ENCODE peak calls at places on chromosomes 5 and 9, in five cellular contexts. X is SK-N-SH, J is H1, P is HL-60, D is HepG2. G is an unnamed sample.

GRCh38 chr5:108703313-108703712 is 44.4 kb upstream of the FER start:
- DNase-seq in D (no peak), P (no peak), X (no peak), J (no peak), G (no peak)

GRCh38 chr5:37823433-37824152 is 16.2 kb downstream of the GDNF start:
- DNase-seq in P (no peak), X (no peak), J (no peak), D (no peak), G (no peak)

GRCh38 chr5:67879619-67880357 is 335.8 kb upstream of the PIK3R1 start:
- DNase-seq in P (no peak), J (no peak), X (no peak), D (peak; percentile 3), G (no peak)

GRCh38 chr9:126471084-126471611 is 142.6 kb upstream of the LMX1B start:
- DNase-seq in X (no peak), D (no peak), J (no peak), P (peak; percentile 99), G (no peak)

GRCh38 chr5:2012885-2013284 is 130.2 kb upstream of the IRX4 start:
- DNase-seq in P (no peak), D (no peak), J (peak; percentile 32), X (no peak), G (no peak)

GRCh38 chr9:113503613-113504230 is 40.2 kb downstream of the RGS3 start:
- DNase-seq in J (no peak), P (no peak), D (no peak), X (no peak), G (no peak)

GRCh38 chr5:117302473-117302872 is 727.9 kb upstream of the SEMA6A start:
- DNase-seq in P (no peak), J (no peak), X (no peak), D (no peak), G (no peak)

GRCh38 chr5:35672995-35673394 is 55.3 kb downstream of the SPEF2 start:
- DNase-seq in X (no peak), D (no peak), P (no peak), J (no peak), G (no peak)

GRCh38 chr9:102035929-102036328 is 297.5 kb upstream of the GRIN3A start:
- DNase-seq in D (no peak), X (no peak), P (no peak), J (no peak), G (no peak)

GRCh38 chr9:70367305-70367930 is 47.0 kb downstream of the KLF9 start:
- DNase-seq in P (no peak), J (no peak), X (no peak), D (no peak), G (no peak)

GRCh38 chr5:84017704-84018240 is 297.1 kb upstream of the HAPLN1 start:
- DNase-seq in J (no peak), D (no peak), X (no peak), P (no peak), G (no peak)

GRCh38 chr5:159106569-159107282 is 7.0 kb upstream of the EBF1 start:
- DNase-seq in J (peak; percentile 91), X (peak; percentile 91), P (peak; percentile 38), D (peak; percentile 24), G (peak; percentile 74)

GRCh38 chr5:92808474-92808873 is 772.5 kb downstream of the NR2F1-AS1 start:
- DNase-seq in X (no peak), P (no peak), J (no peak), D (no peak), G (no peak)

GRCh38 chr5:154287136-154287535 is 96.6 kb downstream of the GALNT10 start:
- DNase-seq in J (no peak), P (no peak), X (no peak), D (peak; percentile 80), G (no peak)

GRCh38 chr5:177303121-177303924 is at the start of the genes PRELID1 and RAB24:
- DNase-seq in J (peak; percentile 97), D (peak; percentile 67), X (peak; percentile 98), P (peak; percentile 83), G (peak; percentile 92)

GRCh38 chr5:21424907-21425306 is 1428.2 kb downstream of the CDH12 start:
- DNase-seq in D (no peak), P (no peak), X (no peak), J (no peak), G (no peak)

GRCh38 chr9:4600363-4600762 is 61.7 kb upstream of the PLPP6 start:
- DNase-seq in X (no peak), P (no peak), D (no peak), J (no peak), G (no peak)

GRCh38 chr5:122358382-122358990 is 46.4 kb downstream of the SNCAIP start:
- DNase-seq in J (no peak), D (no peak), X (no peak), P (no peak), G (no peak)

GRCh38 chr5:7592910-7593309 is 197.0 kb downstream of the ADCY2 start:
- DNase-seq in X (peak; percentile 6), D (no peak), P (no peak), J (peak; percentile 58), G (peak; percentile 24)

GRCh38 chr9:129312251-129312650 is 134.2 kb upstream of the IER5L start:
- DNase-seq in J (no peak), D (no peak), P (no peak), X (no peak), G (no peak)

GRCh38 chr5:65946198-65946745 is 19.9 kb downstream of the ERBIN start:
- DNase-seq in X (no peak), D (no peak), P (no peak), J (no peak), G (no peak)

GRCh38 chr5:131505237-131505908 is 129.7 kb downstream of the RAPGEF6 start:
- DNase-seq in J (no peak), D (no peak), X (no peak), P (no peak), G (no peak)

GRCh38 chr5:78504726-78505431 is 143.7 kb downstream of the LHFPL2 start:
- DNase-seq in X (peak; percentile 80), J (no peak), P (no peak), D (no peak), G (no peak)

GRCh38 chr5:34656700-34657549 is 797 bp downstream of the RAI14 start:
- DNase-seq in J (no peak), P (no peak), D (no peak), X (peak; percentile 61), G (peak; percentile 61)

GRCh38 chr5:54049963-54050362 is 260.4 kb downstream of the ARL15 start:
- DNase-seq in X (no peak), D (no peak), P (no peak), J (no peak), G (no peak)

GRCh38 chr9:98970532-98971041 is 26.9 kb downstream of the COL15A1 start:
- DNase-seq in P (no peak), D (no peak), X (no peak), J (no peak), G (no peak)

GRCh38 chr5:10635861-10636350 is 72.0 kb downstream of the ANKRD33B start:
- DNase-seq in P (no peak), X (no peak), J (no peak), D (no peak), G (no peak)

GRCh38 chr9:71920456-71921189 is 9.2 kb downstream of the C9orf85 start:
- DNase-seq in D (no peak), P (no peak), X (no peak), J (no peak), G (no peak)

DNA sequence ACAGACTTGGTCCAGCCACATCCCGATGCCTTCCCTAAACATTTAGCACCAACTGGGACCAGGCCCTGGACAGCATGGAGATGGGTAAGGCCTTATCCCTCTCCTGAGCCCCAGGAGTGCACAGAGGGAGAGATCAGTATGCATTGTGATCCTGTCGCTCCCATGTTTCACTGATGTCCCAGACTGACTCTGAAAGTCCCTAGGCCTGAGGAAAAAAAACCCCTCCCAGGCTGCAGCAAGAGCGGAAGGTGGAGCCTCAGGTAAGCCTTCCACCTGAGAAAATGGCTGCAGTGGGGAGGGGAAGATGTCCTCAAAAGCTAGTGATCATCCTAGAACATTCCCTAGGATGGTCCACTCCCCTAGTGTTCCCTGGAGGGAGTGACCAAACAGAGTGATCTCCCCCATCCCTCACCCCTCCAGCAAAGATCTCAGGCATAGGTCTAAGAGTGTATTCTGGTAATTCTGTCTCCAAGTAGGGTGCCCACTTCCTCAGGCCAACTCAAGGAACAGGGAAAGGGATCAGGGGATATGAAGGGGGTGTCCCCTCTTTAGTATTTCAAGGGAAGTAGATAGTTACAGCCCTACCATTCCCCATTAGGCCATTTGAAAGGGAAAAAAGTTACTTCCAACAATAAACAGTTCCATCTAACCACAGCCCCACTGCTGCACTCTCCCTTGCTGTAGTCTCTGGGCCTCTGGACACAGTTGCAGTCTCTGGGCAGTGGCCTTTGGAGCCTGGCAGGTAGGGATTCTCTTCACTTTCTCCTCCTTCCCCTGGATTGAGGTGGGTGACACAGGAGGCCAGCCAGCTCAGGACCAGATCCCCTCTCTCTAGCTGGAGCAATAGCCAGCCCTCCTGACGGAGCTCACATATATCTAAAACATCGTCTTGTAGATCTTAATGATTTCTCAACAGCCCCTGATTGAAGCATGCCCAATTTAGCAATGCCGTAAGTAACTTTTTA is 6.8 kb upstream of the CXXC5 start:
- DNase-seq in D (no peak), P (no peak), J (peak; percentile 50), X (peak; percentile 18), G (no peak)
- TF ChIP-seq GABPA in D (no peak), P (no peak), J (no peak), X (no peak), G (no peak)

DNA sequence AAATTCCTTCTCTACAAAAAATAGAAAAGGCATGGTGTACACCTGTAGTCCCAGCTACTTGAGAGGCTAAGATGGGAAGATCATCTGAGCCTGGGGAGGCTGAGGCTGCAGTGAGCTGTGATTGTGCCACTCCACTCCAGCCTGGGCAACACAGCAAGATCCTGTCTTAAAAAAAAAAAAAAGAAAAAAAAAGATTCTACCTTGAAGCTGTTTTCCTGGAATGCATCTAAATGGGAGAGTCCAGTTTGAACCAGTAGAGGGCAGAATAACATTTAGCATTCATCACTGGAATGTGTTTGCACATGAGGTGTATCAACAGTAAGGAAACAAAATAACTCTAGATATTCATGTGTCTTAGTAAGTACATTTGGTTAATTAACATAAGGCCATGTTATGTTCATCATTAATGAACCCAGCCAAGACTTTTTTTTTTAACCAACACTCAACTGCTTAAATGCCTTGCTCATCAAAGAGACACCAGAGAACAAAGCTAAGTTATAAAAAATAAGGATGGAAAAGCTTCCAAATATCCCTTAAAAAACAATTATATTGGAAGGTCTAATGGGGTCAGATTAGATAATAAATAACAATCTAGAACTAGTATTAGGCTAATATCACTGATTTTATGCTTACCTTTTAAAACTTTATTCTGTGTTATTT is 16.1 kb downstream of the IFNE start:
- DNase-seq in P (peak; percentile 16), X (peak; percentile 32), J (no peak), D (peak; percentile 55), G (no peak)
- TF ChIP-seq GABPA in P (no peak), X (no peak), J (no peak), D (no peak), G (no peak)

GRCh38 chr5:17042041-17042440 is 106.0 kb upstream of the MYO10 start:
- DNase-seq in D (no peak), J (no peak), P (no peak), X (peak; percentile 50), G (no peak)
- TF ChIP-seq GABPA in D (no peak), J (no peak), P (no peak), X (no peak), G (no peak)

GRCh38 chr5:171313481-171314206 is 4.6 kb downstream of the TLX3 start:
- DNase-seq in D (no peak), X (no peak), J (no peak), P (no peak), G (no peak)

GRCh38 chr5:171315925-171316257 is 6.8 kb downstream of the TLX3 start:
- DNase-seq in J (no peak), D (no peak), X (no peak), P (no peak), G (no peak)

GRCh38 chr5:171316258-171317121 is 7.4 kb downstream of the TLX3 start:
- DNase-seq in D (no peak), P (no peak), J (peak; percentile 68), X (no peak), G (no peak)

GRCh38 chr5:171315386-171315891 is 6.4 kb downstream of the TLX3 start:
- DNase-seq in X (no peak), J (peak; percentile 74), D (no peak), P (no peak), G (no peak)

GRCh38 chr5:171314728-171315385 is 5.8 kb downstream of the TLX3 start:
- DNase-seq in P (no peak), J (peak; percentile 65), D (no peak), X (no peak), G (no peak)
- TF ChIP-seq GABPA in P (no peak), J (no peak), D (no peak), X (no peak), G (no peak)

G was measured in K562.